ENCODE peak calls at places on chromosomes 13 and 19, in five cellular contexts. X is ascending aorta, F is fibroblast of lung, Q is upper lobe of right lung, D is heart left ventricle. R is an unnamed sample. For H3K4me1, the result is how much of the 10 kb centered on the place peaks cover.

GRCh38 chr19:57788114-57788692 is 18.7 kb downstream of the ZNF586 start:
- DNase-seq in X (no peak), F (no peak), Q (no peak), D (no peak), R (no peak)

GRCh38 chr13:28447989-28448388 is 46.9 kb downstream of the FLT1 start:
- DNase-seq in X (no peak), F (no peak), Q (no peak), D (no peak), R (no peak)

GRCh38 chr13:110214637-110215036 is 92.3 kb downstream of the COL4A1 start:
- DNase-seq in X (no peak), F (peak), Q (no peak), D (no peak), R (no peak)

GRCh38 chr19:35318679-35319448 is 10.1 kb upstream of the CD22 start:
- DNase-seq in X (peak), F (peak), Q (peak), D (peak), R (peak)

GRCh38 chr13:80814541-80814940 is 473.6 kb upstream of the SPRY2 start:
- DNase-seq in X (no peak), F (no peak), Q (no peak), D (no peak), R (no peak)

GRCh38 chr13:78867655-78868054 is 208.7 kb upstream of the OBI1 start:
- DNase-seq in X (no peak), F (no peak), Q (no peak), D (no peak), R (no peak)

GRCh38 chr19:13023666-13024065 is 28.4 kb downstream of the NFIX start:
- DNase-seq in X (no peak), F (peak), Q (no peak), D (no peak), R (no peak)

GRCh38 chr13:36261976-36262375 is 35.6 kb downstream of the CCDC169 start:
- DNase-seq in X (no peak), F (peak), Q (no peak), D (no peak), R (no peak)

GRCh38 chr13:50940509-50940908 is 30.9 kb downstream of the RNASEH2B start:
- DNase-seq in X (no peak), F (no peak), Q (no peak), D (no peak), R (no peak)

GRCh38 chr19:48367855-48368254 is 3.7 kb downstream of the SYNGR4 start:
- DNase-seq in X (no peak), F (no peak), Q (no peak), D (no peak), R (no peak)

GRCh38 chr19:3760871-3761361 is 576 bp downstream of the APBA3 start:
- DNase-seq in X (no peak), F (peak), Q (no peak), D (no peak), R (no peak)

GRCh38 chr13:27079421-27079958 is 92.1 kb downstream of the USP12 start:
- DNase-seq in X (no peak), F (peak), Q (no peak), D (no peak), R (no peak)

GRCh38 chr13:99656092-99656745 is 154.9 kb downstream of the TM9SF2 start:
- DNase-seq in X (peak), F (peak), Q (no peak), D (peak), R (no peak)

GRCh38 chr13:33536639-33537425 is 251.3 kb upstream of the STARD13 start:
- DNase-seq in X (no peak), F (peak), Q (no peak), D (no peak), R (no peak)

GRCh38 chr13:103371271-103371670 is 305.1 kb upstream of the SLC10A2 start:
- DNase-seq in X (no peak), F (peak), Q (no peak), D (no peak), R (no peak)

DNA sequence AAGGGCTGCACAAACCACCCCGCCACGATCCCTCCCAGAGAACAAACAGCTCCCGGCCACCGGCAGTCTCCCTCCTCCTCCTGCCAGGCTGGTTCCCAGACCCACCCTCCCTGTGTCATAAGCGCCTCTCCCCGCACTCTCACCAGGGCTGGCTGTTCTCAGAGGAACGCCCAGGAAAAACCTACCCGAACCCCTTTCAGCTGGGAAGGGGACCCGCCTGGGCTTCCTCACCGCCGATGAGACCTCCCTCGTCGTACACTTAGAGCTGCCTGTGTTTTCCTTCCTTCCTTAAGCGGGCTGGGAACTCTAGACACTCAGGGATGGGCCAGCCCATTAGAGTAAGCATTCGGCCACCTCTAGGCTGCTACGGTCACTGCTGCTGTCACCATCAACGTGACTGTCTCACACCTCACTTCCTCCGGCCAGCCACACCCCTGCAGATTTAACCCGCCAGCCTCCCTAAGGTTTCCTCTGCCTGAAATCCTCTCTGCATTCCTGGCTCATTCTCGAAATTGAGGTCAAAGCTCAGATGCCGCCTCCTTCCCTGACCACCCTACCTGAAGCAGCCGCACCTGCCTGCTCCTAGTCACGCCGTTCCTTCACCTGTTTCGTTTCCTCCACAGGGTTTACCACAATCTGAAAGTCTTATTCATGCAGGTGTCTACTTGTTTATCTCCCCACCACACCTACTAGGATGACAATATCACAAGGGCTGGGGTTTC is 6.3 kb upstream of the RDH13 start:
- DNase-seq in X (no peak), F (peak), Q (peak), D (no peak), R (no peak)
- TF ChIP-seq CTCF in X (no peak), F (no peak), Q (no peak), D (no peak), R (no peak)

DNA sequence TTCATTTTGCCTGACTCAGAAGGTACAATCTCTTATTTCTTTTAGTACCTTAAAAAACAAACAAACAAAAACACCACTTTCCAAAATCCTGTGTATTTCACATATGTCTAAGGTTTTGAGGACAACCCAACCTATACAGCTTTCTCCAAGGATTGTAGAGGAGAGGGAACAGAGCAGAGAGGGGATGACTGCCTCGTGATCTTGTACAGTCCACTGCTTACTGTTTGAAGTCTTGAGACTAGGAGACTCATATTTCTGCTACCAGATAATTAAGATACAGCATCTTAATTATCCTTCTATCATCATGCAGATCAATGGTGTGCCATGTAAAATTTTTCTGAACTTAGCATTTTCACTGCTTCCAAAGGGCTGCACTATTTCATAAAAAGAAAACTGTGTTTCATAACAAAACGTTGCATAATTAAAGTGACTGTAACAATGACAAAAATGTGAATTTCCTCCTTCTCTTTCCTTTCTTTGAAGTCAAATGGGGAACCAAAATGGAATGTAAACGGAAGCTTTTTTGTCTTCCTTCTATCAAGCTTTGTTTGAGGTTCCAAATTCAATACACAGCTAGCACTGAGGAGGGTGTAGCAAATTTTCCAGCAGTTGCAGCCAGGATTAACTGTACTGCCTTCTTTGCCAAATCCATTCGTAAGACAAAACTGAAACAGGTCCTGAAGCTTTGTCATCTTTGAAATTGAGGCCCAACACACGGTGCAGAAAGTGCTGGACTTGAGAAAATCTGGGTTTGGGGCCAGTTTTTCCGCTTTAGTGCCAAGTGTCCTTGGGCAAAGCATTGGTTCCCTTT is 34.8 kb upstream of the RCBTB2 start:
- DNase-seq in X (no peak), F (peak), Q (no peak), D (peak), R (no peak)
- H3K4me1 ChIP-seq in X (under half), F (under half), Q (half or more), D (half or more), R (under half)

DNA sequence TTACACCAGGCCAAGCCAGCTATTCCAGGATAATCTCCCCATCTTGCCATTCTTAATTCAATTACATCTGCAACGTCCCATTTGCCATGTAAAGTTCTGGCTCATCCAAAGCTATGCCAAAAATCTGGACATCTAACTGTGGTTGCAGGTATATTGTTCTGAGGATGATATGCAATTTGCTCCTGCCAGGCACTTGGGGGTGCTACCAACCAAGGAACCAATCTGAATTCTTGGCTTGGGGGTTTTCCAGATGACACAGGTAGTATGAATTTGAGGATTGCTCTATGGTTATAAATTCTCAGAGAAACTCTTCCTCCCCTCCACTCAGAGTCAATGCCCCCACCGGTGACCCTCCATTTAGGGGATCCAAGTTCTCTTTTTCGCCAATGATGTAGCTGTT is 33.0 kb downstream of the CRYL1 start:
- DNase-seq in X (no peak), F (peak), Q (no peak), D (no peak), R (no peak)
- TF ChIP-seq CTCF in X (peak), F (peak), Q (peak), D (no peak), R (peak)

DNA sequence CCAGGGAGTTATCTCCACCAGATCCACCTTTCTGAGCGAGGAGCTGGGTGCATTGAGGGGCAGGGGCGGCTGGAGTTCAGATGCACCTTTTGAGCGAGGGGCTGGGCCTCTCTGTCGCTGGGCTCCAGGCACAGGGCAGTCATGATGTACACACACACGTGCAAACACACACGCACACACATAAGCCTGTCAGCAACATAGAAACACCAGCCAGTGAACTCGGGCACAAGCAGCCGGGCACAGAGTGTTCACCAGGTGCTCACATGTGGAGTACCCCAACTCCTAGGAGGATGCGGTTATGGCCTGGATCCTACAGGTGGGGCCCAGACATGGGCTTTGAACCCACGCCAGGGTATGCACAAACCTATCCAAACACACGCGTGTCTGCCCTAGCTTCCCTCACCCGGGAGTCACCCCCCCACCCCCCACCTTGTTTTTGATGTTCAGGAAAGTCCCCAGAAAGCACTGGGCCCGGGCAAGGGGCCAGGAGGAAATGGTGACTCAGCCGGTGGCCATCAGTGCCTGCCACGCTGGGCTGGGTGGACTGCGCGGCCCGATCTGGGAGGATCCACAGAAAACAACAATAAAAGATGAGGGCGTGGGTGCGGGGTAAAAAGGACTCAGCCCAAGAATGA is 13.3 kb downstream of the ARRDC2 start:
- DNase-seq in X (peak), F (peak), Q (peak), D (peak), R (no peak)
- H3K4me1 ChIP-seq in X (half or more), F (under half), Q (half or more), D (half or more), R (under half)

GRCh38 chr19:16146112-16146511 is 2.6 kb downstream of the HSH2D start:
- DNase-seq in X (no peak), F (no peak), Q (no peak), D (no peak), R (no peak)
- TF ChIP-seq CTCF in X (no peak), F (no peak), Q (no peak), D (no peak), R (no peak)

GRCh38 chr13:58955546-58956385 is 1208.0 kb downstream of the DIAPH3 start:
- DNase-seq in X (no peak), F (no peak), Q (no peak), D (no peak), R (no peak)
- H3K4me1 ChIP-seq in X (under half), F (under half), Q (under half), D (under half), R (under half)

GRCh38 chr13:48750588-48751383 is 97.1 kb downstream of the CYSLTR2 start:
- DNase-seq in X (no peak), F (peak), Q (no peak), D (peak), R (no peak)
- TF ChIP-seq CTCF in X (peak), F (no peak), Q (peak), D (no peak), R (no peak)